ENCODE peak calls at places on chromosome 20, in seven cellular contexts. D, A, C, K, R, J and E are unnamed samples.

GRCh38 chr20:9354579-9354978 is 159.8 kb upstream of the LAMP5 start:
- DNase-seq in K (no peak), R (no peak), J (no peak), A (no peak), D (no peak), C (no peak), E (no peak)

GRCh38 chr20:25273046-25273445 is 25.2 kb downstream of the PYGB start:
- DNase-seq in K (no peak), J (no peak), R (no peak), C (no peak), D (no peak), A (no peak), E (no peak)

GRCh38 chr20:44064501-44065400 is 122.2 kb downstream of the JPH2 start:
- DNase-seq in K (no peak), A (no peak), R (no peak), J (no peak), C (no peak), D (no peak), E (no peak)

GRCh38 chr20:46205349-46205748 is 87.2 kb downstream of the CD40 start:
- DNase-seq in C (no peak), J (no peak), D (no peak), A (no peak), R (no peak), K (no peak), E (no peak)

GRCh38 chr20:41142914-41143313 is 5.6 kb downstream of the PLCG1 start:
- DNase-seq in K (no peak), A (no peak), C (no peak), J (no peak), D (no peak), R (no peak), E (no peak)

GRCh38 chr20:21289651-21290050 is 13.5 kb upstream of the XRN2 start:
- DNase-seq in C (no peak), K (no peak), D (no peak), A (no peak), J (no peak), R (no peak), E (no peak)

GRCh38 chr20:21510414-21510971 is 3.4 kb downstream of the NKX2-2 start:
- DNase-seq in K (peak; percentile 36), D (no peak), A (no peak), J (no peak), C (no peak), R (no peak), E (no peak)

GRCh38 chr20:20568604-20569205 is 143.7 kb downstream of the RALGAPA2 start:
- DNase-seq in K (peak; percentile 31), D (peak; percentile 10), C (no peak), R (no peak), A (peak; percentile 58), J (no peak), E (peak; percentile 72)

GRCh38 chr20:35270021-35270902 is 7.7 kb downstream of the MMP24OS start:
- DNase-seq in J (no peak), R (no peak), A (no peak), K (no peak), C (no peak), D (no peak), E (no peak)

GRCh38 chr20:16553161-16553560 is 20.1 kb downstream of the KIF16B start:
- DNase-seq in D (no peak), R (no peak), J (no peak), K (no peak), A (no peak), C (no peak), E (no peak)

DNA sequence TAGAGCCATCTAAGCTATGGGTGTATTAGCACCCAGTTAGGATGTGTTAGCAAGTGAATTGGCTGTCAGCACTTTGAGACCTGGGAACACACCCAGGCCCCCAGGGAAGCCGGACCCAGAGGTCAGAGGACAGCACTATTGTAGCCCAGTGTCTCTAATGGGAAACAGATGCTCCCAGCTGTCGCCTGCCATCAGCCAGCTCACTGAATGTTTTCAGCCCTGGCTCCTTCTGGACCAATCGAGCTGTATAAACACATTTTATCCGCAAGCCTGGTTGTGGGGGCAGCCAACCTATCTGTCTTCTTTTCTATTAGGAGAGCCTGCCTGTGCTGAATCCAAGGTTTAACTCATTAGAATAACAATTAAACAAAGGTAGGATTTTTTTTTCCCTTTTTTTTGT is 10.8 kb upstream of the TASP1 start:
- DNase-seq in R (no peak), D (no peak), C (no peak), K (peak; percentile 79), J (no peak), A (no peak), E (no peak)
- TF ChIP-seq JUND in R (no peak), D (no peak), C (no peak), K (no peak), J (no peak), A (no peak), E (no peak)

DNA sequence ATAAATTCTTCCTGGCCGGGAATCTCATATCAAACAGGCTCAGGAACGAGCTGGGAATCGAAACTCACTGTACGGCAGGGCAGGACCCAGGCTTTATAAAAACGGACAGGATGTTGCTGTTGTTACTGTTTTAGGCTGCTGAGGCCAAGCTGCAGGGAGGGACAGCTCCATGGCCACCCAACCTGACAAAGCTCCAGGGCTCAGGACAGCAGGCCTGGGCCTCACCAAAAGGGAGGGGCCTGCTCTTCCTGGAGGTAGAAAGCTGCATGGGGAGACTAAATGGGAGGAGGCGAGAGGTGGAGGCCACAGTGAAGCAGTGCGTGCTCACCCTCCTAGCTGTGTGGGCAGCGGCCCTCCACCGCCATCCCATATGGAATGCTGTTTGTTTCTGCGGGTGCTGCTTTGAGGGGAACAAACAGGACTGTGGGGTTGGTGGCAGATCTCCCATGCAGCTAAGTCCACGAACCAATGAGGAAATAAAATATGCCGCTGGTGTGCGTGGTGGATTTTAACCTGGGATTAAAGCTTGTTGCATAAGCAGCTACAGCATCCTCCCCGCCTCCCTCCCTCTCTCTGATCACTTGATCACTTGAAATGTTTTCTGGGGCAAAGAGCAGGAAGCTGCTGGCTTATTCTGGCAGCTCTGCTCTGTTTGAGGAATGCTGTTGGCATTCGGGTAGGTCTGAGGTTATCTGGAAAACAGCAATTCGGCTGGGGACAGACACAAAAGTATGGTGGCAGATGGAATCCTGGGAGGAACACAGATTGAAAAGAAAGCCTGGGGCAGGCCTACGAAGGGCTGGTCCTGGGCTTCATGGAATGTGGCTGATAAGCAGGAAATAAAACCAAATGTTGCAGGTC is 2.4 kb upstream of the ZMYND8 start:
- DNase-seq in C (peak; percentile 49), A (peak; percentile 100), J (no peak), R (no peak), K (peak; percentile 67), D (peak; percentile 63), E (peak; percentile 97)
- TF ChIP-seq JUND in C (peak; percentile 25), A (peak; percentile 58), J (no peak), R (no peak), K (peak; percentile 56), D (peak; percentile 59), E (peak; percentile 44)

DNA sequence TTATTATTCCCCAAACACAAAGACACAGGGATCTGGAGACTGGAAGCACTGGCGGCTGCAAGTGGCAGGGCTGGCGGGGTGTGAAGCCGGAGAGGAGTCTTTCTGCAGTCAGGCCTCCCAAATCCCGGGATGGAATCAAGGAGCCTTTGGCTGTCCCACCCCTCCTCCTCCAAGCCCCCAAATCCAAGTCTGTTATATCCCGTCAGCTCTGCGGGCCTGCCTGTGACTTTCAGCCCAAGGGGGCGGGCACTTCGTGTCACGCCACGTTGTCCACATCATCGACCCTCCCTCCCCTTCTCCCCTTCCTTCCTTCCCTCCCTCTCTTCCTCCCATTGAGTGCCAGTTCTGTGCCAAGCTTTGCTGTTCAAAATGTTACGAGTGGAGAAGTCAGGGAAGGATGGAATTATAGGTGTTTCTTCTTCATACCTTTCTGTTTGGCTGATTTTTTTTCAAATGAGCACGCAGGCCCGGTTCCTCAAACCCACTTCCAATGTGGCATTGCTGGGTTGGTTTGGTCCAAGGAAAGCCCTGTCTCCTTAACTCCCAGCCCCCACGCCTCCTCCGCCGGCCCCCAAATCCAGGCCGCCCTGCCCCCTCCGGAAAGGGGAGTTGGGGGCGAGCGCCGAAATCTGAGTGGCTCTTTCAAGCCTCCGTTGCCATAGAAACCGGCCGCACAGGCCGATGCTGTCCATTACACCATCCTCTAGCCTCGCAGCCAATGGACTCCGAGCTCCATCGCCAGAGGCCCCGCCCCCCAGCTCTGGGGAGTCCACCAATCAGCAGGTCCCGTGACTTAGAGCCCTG is 12.7 kb downstream of the ZCCHC3 start:
- DNase-seq in J (peak; percentile 99), A (peak; percentile 96), D (peak; percentile 76), R (no peak), K (peak; percentile 97), C (no peak), E (no peak)
- TF ChIP-seq JUND in J (no peak), A (peak; percentile 53), D (no peak), R (no peak), K (no peak), C (no peak), E (no peak)

GRCh38 chr20:3785240-3786125 is 1.1 kb downstream of the CENPB start:
- DNase-seq in J (no peak), R (no peak), K (peak; percentile 64), D (peak; percentile 35), C (no peak), A (no peak), E (no peak)

GRCh38 chr20:3786126-3786484 is 435 bp downstream of the CENPB start:
- DNase-seq in C (no peak), R (no peak), K (peak; percentile 73), D (no peak), J (no peak), A (no peak), E (peak; percentile 59)

GRCh38 chr20:3786665-3787639 is at the start of gene CENPB:
- DNase-seq in R (no peak), C (peak; percentile 57), A (peak; percentile 83), K (peak; percentile 98), D (peak; percentile 87), J (no peak), E (peak; percentile 91)

GRCh38 chr20:3784863-3785239 is 1.7 kb downstream of the CENPB start:
- DNase-seq in D (no peak), J (no peak), R (no peak), K (no peak), C (no peak), A (no peak), E (no peak)

GRCh38 chr20:3788685-3789155 is 2.2 kb upstream of the CENPB start:
- DNase-seq in K (no peak), C (no peak), R (no peak), D (no peak), J (no peak), A (no peak), E (no peak)
- TF ChIP-seq JUND in K (no peak), C (no peak), R (no peak), D (no peak), J (no peak), A (no peak), E (no peak)